ENCODE peak calls at places on chromosome 4, in five cellular contexts. T, M, Q, C and E are unnamed samples. For H3K9me3, the result is how much of the 10 kb centered on the place peaks cover.

GRCh38 chr4:1414831-1415680 is 8.8 kb upstream of the NKX1-1 start:
- DNase-seq in T (no peak), M (peak), C (no peak), Q (no peak), E (peak)

GRCh38 chr4:7522452-7522851 is 87.7 kb upstream of the PSAPL1 start:
- DNase-seq in T (no peak), M (no peak), Q (no peak), C (no peak), E (no peak)

GRCh38 chr4:4641661-4642180 is 99.9 kb upstream of the STX18 start:
- DNase-seq in C (no peak), Q (no peak), T (no peak), M (peak), E (no peak)

GRCh38 chr4:25783943-25784342 is 78.8 kb downstream of the SEL1L3 start:
- DNase-seq in Q (no peak), C (no peak), T (no peak), M (no peak), E (no peak)

GRCh38 chr4:1406946-1407656 is 859 bp upstream of the NKX1-1 start:
- DNase-seq in T (no peak), M (peak), Q (no peak), C (no peak), E (peak)

GRCh38 chr4:76457885-76458284 is 22.9 kb downstream of the SHROOM3 start:
- DNase-seq in Q (no peak), C (peak), M (peak), T (no peak), E (no peak)

GRCh38 chr4:67915400-67915966 is 31.7 kb upstream of the TMPRSS11D start:
- DNase-seq in Q (no peak), T (no peak), C (no peak), M (no peak), E (no peak)

GRCh38 chr4:56424697-56425514 is 10.5 kb downstream of the PPAT start:
- DNase-seq in M (no peak), Q (no peak), T (peak), C (no peak), E (no peak)

GRCh38 chr4:2062808-2063524 is 3.8 kb downstream of the NAT8L start:
- DNase-seq in T (no peak), Q (no peak), C (no peak), M (no peak), E (no peak)

GRCh38 chr4:1207603-1208265 is 35.4 kb upstream of the SPON2 start:
- DNase-seq in C (no peak), M (no peak), T (peak), Q (peak), E (no peak)

GRCh38 chr4:134278675-134279074 is 77.1 kb upstream of the PABPC4L start:
- DNase-seq in C (no peak), M (no peak), T (peak), Q (no peak), E (no peak)

GRCh38 chr4:83010111-83010521 is 507 bp downstream of the LIN54 start:
- DNase-seq in Q (no peak), T (peak), M (no peak), C (peak), E (no peak)

GRCh38 chr4:66943117-66943516 is 602.2 kb downstream of the CENPC start:
- DNase-seq in T (no peak), Q (no peak), C (no peak), M (no peak), E (no peak)

GRCh38 chr4:26891054-26891453 is 30.4 kb downstream of the STIM2 start:
- DNase-seq in M (no peak), C (no peak), Q (no peak), T (no peak), E (no peak)
- H3K9me3 ChIP-seq in M (under half), C (under half), Q (under half), T (under half), E (under half)

GRCh38 chr4:174826660-174827059 is 2.4 kb downstream of the GLRA3 start:
- DNase-seq in T (no peak), Q (no peak), C (no peak), M (no peak), E (no peak)
- TF ChIP-seq CTCF in T (peak), Q (no peak), C (no peak), M (no peak), E (no peak)

DNA sequence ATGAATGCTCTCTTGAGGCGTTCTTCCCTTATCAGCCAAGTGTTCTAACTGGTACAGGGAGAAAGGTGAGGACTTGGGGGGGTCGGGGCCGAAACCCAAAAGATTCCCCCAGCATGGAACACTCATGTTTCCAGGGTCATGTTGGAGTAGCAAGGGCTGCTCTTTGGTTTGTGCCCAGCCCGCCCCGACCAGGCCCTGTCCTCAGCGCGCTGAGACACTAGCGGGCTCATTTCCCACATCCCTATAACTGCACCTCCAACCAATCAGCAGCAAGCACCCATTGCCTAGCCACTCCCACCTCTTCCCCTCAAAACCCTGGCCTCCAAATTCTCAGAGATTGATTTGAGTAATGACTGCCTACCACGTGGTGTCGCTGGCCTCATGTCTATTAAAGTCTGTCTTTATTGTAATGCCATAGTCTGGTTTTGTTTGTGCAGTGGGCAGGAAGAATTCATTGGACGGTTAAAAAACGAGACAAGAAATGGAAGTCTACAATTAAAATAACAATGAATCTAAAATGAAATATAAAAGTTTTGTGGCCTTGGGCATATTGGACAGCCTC is 1928.4 kb downstream of the STIM2 start:
- DNase-seq in Q (no peak), T (peak), C (peak), M (no peak), E (no peak)
- H3K9me3 ChIP-seq in Q (under half), T (under half), C (under half), M (under half), E (under half)

GRCh38 chr4:73018595-73018994 is 50.9 kb downstream of the COX18 start:
- DNase-seq in T (no peak), Q (no peak), C (no peak), M (peak), E (no peak)

GRCh38 chr4:73019462-73020047 is 50.0 kb downstream of the COX18 start:
- DNase-seq in C (peak), T (peak), Q (no peak), M (no peak), E (no peak)

GRCh38 chr4:73021634-73022033 is 47.9 kb downstream of the COX18 start:
- DNase-seq in Q (no peak), M (no peak), C (peak), T (peak), E (no peak)
- TF ChIP-seq CTCF in Q (no peak), M (peak), C (peak), T (peak), E (peak)

GRCh38 chr4:129064717-129065116 is 28.6 kb downstream of the SCLT1 start:
- DNase-seq in T (peak), M (no peak), C (peak), Q (no peak), E (no peak)

GRCh38 chr4:129059028-129059427 is 34.3 kb downstream of the SCLT1 start:
- DNase-seq in Q (no peak), M (no peak), C (no peak), T (no peak), E (no peak)

GRCh38 chr4:129062580-129062979 is 30.8 kb downstream of the SCLT1 start:
- DNase-seq in M (no peak), T (no peak), Q (no peak), C (no peak), E (no peak)

DNA sequence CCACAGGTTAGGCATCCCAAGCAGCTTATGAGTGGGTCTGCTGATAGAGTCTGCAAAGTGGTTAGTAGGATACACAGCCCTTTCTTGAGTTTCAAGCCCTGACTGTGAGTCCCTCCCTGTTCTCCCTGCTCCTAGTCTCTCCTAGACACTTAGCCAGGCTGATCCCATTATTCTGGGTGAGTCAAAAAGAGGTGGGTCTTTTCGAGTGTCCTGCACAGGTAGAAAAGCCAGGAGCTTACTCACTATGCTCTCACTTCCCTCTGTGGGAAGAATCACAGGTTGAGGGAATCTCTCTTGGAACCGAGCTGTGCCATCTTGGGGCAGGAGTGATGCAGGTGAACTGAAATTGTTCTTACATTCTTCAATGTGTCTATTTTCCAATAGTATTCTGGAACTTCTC is 29.7 kb downstream of the SCLT1 start:
- DNase-seq in T (peak), Q (no peak), M (no peak), C (peak), E (no peak)
- H3K9me3 ChIP-seq in T (under half), Q (under half), M (under half), C (under half), E (under half)

DNA sequence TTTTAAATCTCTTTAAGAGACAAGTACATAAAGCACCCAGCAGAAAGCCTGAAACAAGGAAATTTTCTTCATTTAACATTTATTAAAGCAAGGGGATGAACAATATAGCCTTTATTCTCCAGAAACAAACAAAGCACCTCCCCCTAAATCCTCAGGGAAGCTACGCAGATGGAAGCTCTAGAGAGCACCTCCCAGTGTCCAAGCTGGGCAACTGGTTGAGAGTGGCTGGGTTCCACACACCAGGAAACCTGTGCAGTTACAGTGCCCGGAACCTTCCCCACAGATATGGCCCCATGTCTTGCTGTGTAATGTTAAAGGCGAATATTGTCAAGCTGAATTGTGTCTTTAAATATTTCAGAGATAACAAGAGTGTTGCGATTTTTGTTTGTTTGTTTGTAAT is 8.9 kb upstream of the TRIML1 start:
- DNase-seq in T (no peak), M (no peak), Q (no peak), C (no peak), E (no peak)
- TF ChIP-seq CTCF in T (peak), M (peak), Q (no peak), C (no peak), E (no peak)

GRCh38 chr4:112771-113170 is 11.5 kb upstream of the ZNF718 start:
- DNase-seq in C (no peak), M (no peak), T (no peak), Q (no peak), E (no peak)

GRCh38 chr4:107444-108429 is 16.6 kb upstream of the ZNF718 start:
- DNase-seq in C (no peak), M (no peak), Q (no peak), T (no peak), E (no peak)

DNA sequence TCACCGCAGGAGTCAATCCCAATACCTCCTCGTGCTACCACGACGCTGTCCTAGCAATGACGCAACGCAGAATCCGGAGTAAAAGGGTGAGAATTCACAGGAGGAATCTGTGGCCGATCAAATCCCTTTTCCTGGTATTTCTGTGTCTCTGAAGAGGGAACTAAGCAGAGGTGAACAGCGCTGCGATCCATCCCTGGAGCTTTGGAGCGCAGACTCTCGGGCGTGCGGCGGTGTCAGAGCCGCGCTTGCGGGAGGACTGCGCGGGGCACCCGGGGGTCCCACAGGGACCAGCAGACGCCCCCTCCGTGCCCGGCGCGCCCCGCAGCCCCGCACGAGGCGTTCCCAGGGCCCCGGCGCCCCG is 17.2 kb upstream of the ZNF718 start:
- DNase-seq in T (no peak), M (no peak), C (no peak), Q (no peak), E (no peak)
- H3K9me3 ChIP-seq in T (under half), M (under half), C (under half), Q (half or more), E (under half)